ENCODE peak calls at places on chromosomes 7 and 10, in seven cellular contexts. R is fibroblast of mammary gland, X is BJ, N is cardiac muscle cell, Q is PC-3, T is choroid plexus epithelial cell, B is dorsolateral prefrontal cortex. W is an unnamed sample.

GRCh38 chr7:33743594-33743993 is 161.7 kb upstream of the BMPER start:
- DNase-seq in R (peak), X (peak), N (peak), Q (peak), T (peak), B (no peak), W (peak)

GRCh38 chr7:20280475-20281351 is 50.0 kb upstream of the ITGB8 start:
- DNase-seq in R (peak), X (peak), N (peak), Q (peak), T (peak), B (no peak), W (peak)

GRCh38 chr10:80484243-80484642 is 30.1 kb downstream of the TSPAN14 start:
- DNase-seq in R (no peak), X (no peak), N (no peak), Q (no peak), T (no peak), B (no peak), W (no peak)

GRCh38 chr7:95993420-95993819 is 221.1 kb downstream of the DYNC1I1 start:
- DNase-seq in R (no peak), X (no peak), N (no peak), Q (peak), T (no peak), B (no peak), W (no peak)

GRCh38 chr7:148242271-148242801 is 348.2 kb upstream of the C7orf33 start:
- DNase-seq in R (peak), X (no peak), N (peak), Q (peak), T (peak), B (no peak), W (peak)

GRCh38 chr10:86178401-86179142 is 188.0 kb downstream of the GRID1 start:
- DNase-seq in R (no peak), X (no peak), N (peak), Q (no peak), T (peak), B (peak), W (no peak)

GRCh38 chr7:38477333-38477732 is 153.8 kb downstream of the AMPH start:
- DNase-seq in R (no peak), X (no peak), N (no peak), Q (no peak), T (no peak), B (no peak), W (no peak)

GRCh38 chr7:130566168-130566897 is 74.4 kb downstream of the MEST start:
- DNase-seq in R (peak), X (no peak), N (peak), Q (peak), T (peak), B (no peak), W (no peak)

GRCh38 chr10:43667317-43667731 is 18.6 kb upstream of the ZNF32 start:
- DNase-seq in R (peak), X (no peak), N (peak), Q (no peak), T (peak), B (no peak), W (no peak)

GRCh38 chr10:127303105-127303504 is 106.7 kb upstream of the INSYN2A start:
- DNase-seq in R (no peak), X (no peak), N (no peak), Q (peak), T (no peak), B (no peak), W (peak)

GRCh38 chr7:18257711-18258110 is 230.1 kb upstream of the PRPS1L1 start:
- DNase-seq in R (peak), X (no peak), N (peak), Q (peak), T (peak), B (no peak), W (peak)

GRCh38 chr7:46908770-46909169 is 673.1 kb downstream of the TNS3 start:
- DNase-seq in R (peak), X (peak), N (peak), Q (peak), T (peak), B (no peak), W (peak)

GRCh38 chr10:31031205-31031665 is 430 bp downstream of the ZNF438 start:
- DNase-seq in R (no peak), X (no peak), N (no peak), Q (no peak), T (no peak), B (no peak), W (no peak)

GRCh38 chr7:86950944-86951343 is 108.5 kb downstream of the ELAPOR2 start:
- DNase-seq in R (no peak), X (no peak), N (no peak), Q (no peak), T (no peak), B (no peak), W (no peak)

GRCh38 chr7:122674502-122674901 is 24.4 kb downstream of the RNF133 start:
- DNase-seq in R (peak), X (no peak), N (peak), Q (peak), T (peak), B (no peak), W (no peak)

GRCh38 chr7:47217570-47218360 is 364.1 kb downstream of the TNS3 start:
- DNase-seq in R (no peak), X (no peak), N (no peak), Q (no peak), T (no peak), B (no peak), W (no peak)

DNA sequence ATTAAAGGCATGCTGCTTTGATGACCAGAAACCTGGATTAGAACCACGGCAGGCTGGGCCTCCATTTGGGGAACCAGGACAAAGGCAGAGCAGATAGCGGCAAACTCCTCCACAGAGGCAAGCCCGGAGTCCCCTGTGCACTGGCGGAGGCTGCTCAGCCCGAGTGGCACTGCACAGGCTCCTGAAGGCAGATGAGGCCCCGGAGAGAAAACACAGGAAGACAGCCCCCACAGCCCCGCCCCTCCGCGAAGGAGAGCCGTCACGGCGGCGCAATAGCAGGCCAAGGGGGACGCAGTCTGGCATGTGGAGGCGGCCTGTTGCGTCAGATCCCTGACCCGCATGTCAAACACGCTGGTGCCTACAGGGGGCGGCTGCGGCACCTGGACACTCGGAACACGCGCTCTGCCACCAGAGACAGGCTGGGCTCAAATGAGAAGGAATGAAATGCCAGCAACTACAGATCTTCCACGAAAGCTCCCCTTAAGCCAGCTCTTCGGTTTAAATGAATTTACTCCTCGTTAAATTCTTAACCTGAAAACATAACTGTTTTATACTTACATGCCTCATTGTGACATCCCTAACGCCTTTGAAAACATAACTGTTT is 128.5 kb downstream of the MAD1L1 start:
- DNase-seq in R (peak), X (no peak), N (peak), Q (no peak), T (peak), B (peak), W (peak)
- H3K4me3 ChIP-seq in R (no peak), X (no peak), N (no peak), Q (no peak), T (no peak), B (no peak), W (no peak)

DNA sequence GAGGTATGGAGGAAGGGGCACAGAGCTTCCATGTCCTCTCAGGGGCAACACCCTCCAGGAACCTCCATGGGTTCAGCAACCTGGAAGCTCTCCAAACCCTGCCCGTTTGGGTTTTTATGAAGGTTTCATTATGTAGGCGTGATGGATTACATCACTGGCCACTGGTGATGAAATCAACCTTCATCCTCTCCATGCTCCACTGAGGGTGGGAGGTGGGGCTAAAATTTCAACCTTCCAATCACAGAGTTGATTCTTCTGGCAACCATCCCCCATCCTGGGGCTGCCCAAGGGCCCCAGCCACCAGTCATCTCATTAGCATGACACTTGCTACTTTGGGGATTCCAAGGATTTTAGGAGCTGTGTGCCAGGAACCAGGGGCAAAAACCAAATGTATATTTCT is 90.1 kb downstream of the TEX36 start:
- DNase-seq in R (no peak), X (no peak), N (no peak), Q (no peak), T (no peak), B (no peak), W (no peak)
- H3K4me3 ChIP-seq in R (no peak), X (no peak), N (no peak), Q (no peak), T (no peak), B (no peak), W (no peak)

DNA sequence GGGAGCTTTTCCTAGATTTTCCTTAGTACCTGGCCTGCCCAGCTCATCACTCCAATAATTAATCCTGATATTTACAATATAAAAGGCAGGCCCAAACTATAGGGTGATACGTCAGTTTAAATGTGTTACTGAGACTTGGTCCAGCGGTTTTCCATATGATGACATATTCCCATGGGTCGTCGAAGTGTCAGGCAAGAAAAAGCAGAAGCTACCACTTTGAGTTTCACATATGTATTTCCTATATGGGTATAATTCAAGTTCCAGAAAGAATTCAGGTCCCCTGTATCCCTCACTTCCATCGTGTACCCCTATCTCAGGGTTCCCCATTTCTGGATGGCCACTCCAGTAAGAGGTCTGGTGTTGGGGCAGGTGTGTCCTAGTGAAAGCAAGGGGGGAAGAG is 167.6 kb downstream of the PLXDC2 start:
- DNase-seq in R (no peak), X (no peak), N (no peak), Q (no peak), T (no peak), B (no peak), W (no peak)
- H3K4me3 ChIP-seq in R (no peak), X (no peak), N (no peak), Q (no peak), T (no peak), B (no peak), W (no peak)

DNA sequence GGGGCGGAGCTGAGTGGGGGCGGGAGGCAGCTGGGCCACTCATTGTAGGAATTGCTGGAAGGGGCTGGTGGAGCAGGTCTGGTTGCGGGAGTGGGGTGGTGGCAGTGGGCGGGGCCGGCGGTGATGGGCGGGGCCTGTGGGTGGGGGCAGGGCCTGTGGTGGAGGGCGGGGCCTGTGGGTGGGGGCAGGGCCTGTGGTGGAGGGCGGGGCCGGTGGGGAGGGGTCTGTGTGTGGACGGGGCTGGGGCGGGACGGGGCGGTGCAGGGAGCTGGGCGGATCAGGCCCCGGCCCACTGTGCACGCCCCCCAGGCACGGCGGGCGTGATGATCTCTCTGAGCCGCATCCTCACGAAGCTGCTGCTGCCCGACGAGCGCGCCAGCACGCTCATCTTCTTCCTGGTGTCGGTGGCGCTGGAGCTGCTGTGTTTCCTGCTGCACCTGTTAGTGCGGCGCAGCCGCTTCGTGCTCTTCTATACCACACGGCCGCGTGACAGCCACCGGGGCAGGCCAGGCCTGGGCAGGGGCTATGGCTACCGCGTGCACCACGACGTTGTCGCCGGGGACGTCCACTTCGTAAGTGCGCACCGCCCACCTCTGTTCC is 14.0 kb downstream of the SLC29A4 start:
- DNase-seq in R (no peak), X (no peak), N (no peak), Q (peak), T (peak), B (no peak), W (peak)
- H3K4me3 ChIP-seq in R (no peak), X (no peak), N (no peak), Q (no peak), T (no peak), B (no peak), W (no peak)

GRCh38 chr7:155533120-155533826 is 13.1 kb downstream of the CNPY1 start:
- DNase-seq in R (peak), X (no peak), N (peak), Q (no peak), T (peak), B (no peak), W (no peak)

GRCh38 chr7:155534691-155535090 is 11.7 kb downstream of the CNPY1 start:
- DNase-seq in R (no peak), X (no peak), N (no peak), Q (no peak), T (no peak), B (no peak), W (no peak)

GRCh38 chr7:155531686-155532085 is 14.7 kb downstream of the CNPY1 start:
- DNase-seq in R (no peak), X (no peak), N (no peak), Q (peak), T (no peak), B (no peak), W (peak)

GRCh38 chr7:155533827-155534690 is 12.3 kb downstream of the CNPY1 start:
- DNase-seq in R (peak), X (no peak), N (peak), Q (no peak), T (peak), B (no peak), W (no peak)

GRCh38 chr7:155532792-155533119 is 13.6 kb downstream of the CNPY1 start:
- DNase-seq in R (no peak), X (no peak), N (no peak), Q (no peak), T (no peak), B (no peak), W (no peak)
- H3K4me3 ChIP-seq in R (no peak), X (no peak), N (peak), Q (peak), T (no peak), B (peak), W (no peak)

GRCh38 chr10:92418891-92419290 is 127.9 kb downstream of the MARCHF5 start:
- DNase-seq in R (no peak), X (no peak), N (no peak), Q (no peak), T (no peak), B (no peak), W (no peak)

GRCh38 chr10:92421550-92421949 is 130.6 kb downstream of the MARCHF5 start:
- DNase-seq in R (no peak), X (no peak), N (no peak), Q (no peak), T (no peak), B (no peak), W (no peak)

GRCh38 chr10:92418221-92418620 is 127.3 kb downstream of the MARCHF5 start:
- DNase-seq in R (no peak), X (no peak), N (no peak), Q (no peak), T (peak), B (no peak), W (no peak)

GRCh38 chr10:92419740-92420553 is 129.0 kb downstream of the MARCHF5 start:
- DNase-seq in R (peak), X (no peak), N (peak), Q (no peak), T (peak), B (no peak), W (peak)

GRCh38 chr10:92420554-92421275 is 129.7 kb downstream of the MARCHF5 start:
- DNase-seq in R (no peak), X (no peak), N (peak), Q (no peak), T (no peak), B (no peak), W (no peak)
- H3K4me3 ChIP-seq in R (peak), X (peak), N (peak), Q (no peak), T (peak), B (peak), W (no peak)

DNA sequence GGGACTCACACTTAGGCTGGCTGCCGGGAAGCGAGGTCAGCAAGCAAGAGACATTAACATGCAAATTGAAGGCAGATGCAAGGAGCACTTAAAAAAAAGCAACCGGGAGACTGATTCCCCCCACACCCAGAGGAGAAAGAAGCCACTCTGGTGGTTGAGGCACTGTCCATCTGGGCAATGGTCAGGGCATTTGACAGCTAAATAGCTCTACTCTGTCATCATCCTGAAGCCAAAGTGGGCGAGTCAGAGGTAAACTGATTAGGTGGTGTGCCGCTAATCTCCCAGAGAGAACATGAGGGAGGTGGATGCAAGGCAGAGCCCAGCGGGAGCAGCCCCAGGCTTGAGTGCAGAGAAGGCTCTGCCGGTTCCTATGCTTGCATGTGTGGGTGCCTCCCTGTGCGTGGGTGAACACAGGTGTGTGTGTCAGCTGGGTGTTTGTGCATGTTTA is 100.6 kb downstream of the PLXNA4 start:
- DNase-seq in R (no peak), X (no peak), N (no peak), Q (no peak), T (no peak), B (no peak), W (no peak)
- H3K4me3 ChIP-seq in R (no peak), X (no peak), N (no peak), Q (no peak), T (no peak), B (no peak), W (no peak)

DNA sequence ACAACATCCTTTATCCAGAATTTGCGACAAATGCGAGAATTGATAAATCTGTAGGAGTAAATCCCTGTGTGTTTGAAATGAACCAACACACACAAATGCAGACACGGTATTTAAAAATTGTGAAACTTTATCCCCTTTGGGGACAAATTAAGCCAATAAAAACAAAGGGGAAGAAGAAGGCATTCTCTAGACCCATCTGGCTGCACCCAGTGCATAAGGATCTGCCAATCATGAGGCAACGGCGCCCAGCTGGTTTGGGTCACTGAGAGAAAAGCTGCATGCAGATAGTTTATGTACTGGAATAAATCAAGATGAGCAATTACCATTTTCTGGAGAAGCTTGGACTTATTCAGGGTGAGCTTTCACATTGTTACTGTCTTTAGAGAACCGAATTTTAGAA is 45.7 kb downstream of the VAX1 start:
- DNase-seq in R (no peak), X (no peak), N (no peak), Q (no peak), T (no peak), B (peak), W (no peak)
- H3K4me3 ChIP-seq in R (no peak), X (no peak), N (no peak), Q (no peak), T (no peak), B (no peak), W (no peak)